ENCODE peak calls at places on chromosome 7, in six cellular contexts. Q, J, W, O, B and D are unnamed samples.

GRCh38 chr7:138014686-138015085 is 12.8 kb upstream of the CREB3L2 start:
- DNase-seq in Q (no peak), J (no peak), W (no peak), O (no peak), B (no peak), D (no peak)

GRCh38 chr7:68073701-68074100 is 1077.1 kb downstream of the TYW1 start:
- DNase-seq in Q (no peak), J (no peak), W (no peak), O (no peak), B (no peak), D (no peak)

GRCh38 chr7:28517206-28517605 is 104.9 kb downstream of the CREB5 start:
- DNase-seq in Q (peak), J (no peak), W (no peak), O (no peak), B (no peak), D (no peak)

GRCh38 chr7:120582916-120583315 is 275.0 kb downstream of the TSPAN12 start:
- DNase-seq in Q (no peak), J (no peak), W (no peak), O (no peak), B (no peak), D (no peak)

GRCh38 chr7:6375346-6376101 is 72.2 kb downstream of the DAGLB start:
- DNase-seq in Q (peak), J (no peak), W (no peak), O (peak), B (no peak), D (no peak)

GRCh38 chr7:35250452-35250851 is 3.4 kb downstream of the TBX20 start:
- DNase-seq in Q (no peak), J (no peak), W (no peak), O (no peak), B (no peak), D (no peak)

GRCh38 chr7:156725074-156725473 is 84.5 kb downstream of the RNF32 start:
- DNase-seq in Q (peak), J (no peak), W (no peak), O (no peak), B (no peak), D (no peak)

GRCh38 chr7:22375359-22376048 is 18.6 kb upstream of the RAPGEF5 start:
- DNase-seq in Q (no peak), J (no peak), W (no peak), O (no peak), B (no peak), D (no peak)

GRCh38 chr7:78769551-78770101 is 683.8 kb downstream of the MAGI2 start:
- DNase-seq in Q (no peak), J (no peak), W (peak), O (no peak), B (no peak), D (no peak)

GRCh38 chr7:87608443-87608842 is 7.8 kb upstream of the ABCB1 start:
- DNase-seq in Q (no peak), J (no peak), W (no peak), O (no peak), B (no peak), D (no peak)

GRCh38 chr7:42348071-42348470 is 111.1 kb upstream of the GLI3 start:
- DNase-seq in Q (no peak), J (no peak), W (no peak), O (no peak), B (no peak), D (no peak)

GRCh38 chr7:100719523-100720319 is 547 bp upstream of the EPO start:
- DNase-seq in Q (no peak), J (peak), W (no peak), O (no peak), B (no peak), D (no peak)

GRCh38 chr7:44966731-44967538 is 11.9 kb downstream of the MYO1G start:
- DNase-seq in Q (no peak), J (no peak), W (no peak), O (no peak), B (no peak), D (no peak)

GRCh38 chr7:69962077-69962855 is 364.0 kb downstream of the AUTS2 start:
- DNase-seq in Q (peak), J (no peak), W (peak), O (no peak), B (no peak), D (no peak)

GRCh38 chr7:110156511-110156910 is 934.4 kb upstream of the LRRN3 start:
- DNase-seq in Q (no peak), J (no peak), W (no peak), O (no peak), B (no peak), D (no peak)

GRCh38 chr7:30912454-30912985 is 867 bp downstream of the AQP1 start:
- DNase-seq in Q (no peak), J (no peak), W (no peak), O (no peak), B (no peak), D (no peak)

GRCh38 chr7:92722541-92722940 is 113.8 kb downstream of the CDK6 start:
- DNase-seq in Q (no peak), J (no peak), W (no peak), O (no peak), B (no peak), D (no peak)

GRCh38 chr7:11394438-11394837 is 420.8 kb downstream of the PHF14 start:
- DNase-seq in Q (no peak), J (peak), W (no peak), O (no peak), B (no peak), D (no peak)

GRCh38 chr7:66626236-66626957 is 2.3 kb upstream of the KCTD7 start:
- DNase-seq in Q (no peak), J (peak), W (no peak), O (no peak), B (no peak), D (no peak)

GRCh38 chr7:5455175-5455574 is 31.5 kb upstream of the TNRC18 start:
- DNase-seq in Q (no peak), J (no peak), W (no peak), O (no peak), B (no peak), D (no peak)

GRCh38 chr7:92717982-92718716 is 118.2 kb downstream of the CDK6 start:
- DNase-seq in Q (no peak), J (peak), W (no peak), O (no peak), B (no peak), D (no peak)

GRCh38 chr7:2614646-2615330 is 17.0 kb upstream of the TTYH3 start:
- DNase-seq in Q (no peak), J (no peak), W (no peak), O (no peak), B (no peak), D (no peak)

GRCh38 chr7:123355576-123356195 is 155.9 kb upstream of the SLC13A1 start:
- DNase-seq in Q (peak), J (no peak), W (no peak), O (no peak), B (no peak), D (no peak)
- TF ChIP-seq CREB1 in Q (no peak), J (no peak), W (no peak), O (no peak), B (no peak), D (no peak)

GRCh38 chr7:131357282-131357880 is 29.7 kb downstream of the MKLN1 start:
- DNase-seq in Q (no peak), J (no peak), W (no peak), O (no peak), B (no peak), D (no peak)

GRCh38 chr7:131355917-131356777 is 28.5 kb downstream of the MKLN1 start:
- DNase-seq in Q (no peak), J (no peak), W (no peak), O (peak), B (no peak), D (no peak)

GRCh38 chr7:131358636-131359035 is 31.0 kb downstream of the MKLN1 start:
- DNase-seq in Q (no peak), J (no peak), W (no peak), O (no peak), B (no peak), D (no peak)

GRCh38 chr7:131352032-131352431 is 24.4 kb downstream of the MKLN1 start:
- DNase-seq in Q (no peak), J (no peak), W (no peak), O (no peak), B (no peak), D (no peak)

DNA sequence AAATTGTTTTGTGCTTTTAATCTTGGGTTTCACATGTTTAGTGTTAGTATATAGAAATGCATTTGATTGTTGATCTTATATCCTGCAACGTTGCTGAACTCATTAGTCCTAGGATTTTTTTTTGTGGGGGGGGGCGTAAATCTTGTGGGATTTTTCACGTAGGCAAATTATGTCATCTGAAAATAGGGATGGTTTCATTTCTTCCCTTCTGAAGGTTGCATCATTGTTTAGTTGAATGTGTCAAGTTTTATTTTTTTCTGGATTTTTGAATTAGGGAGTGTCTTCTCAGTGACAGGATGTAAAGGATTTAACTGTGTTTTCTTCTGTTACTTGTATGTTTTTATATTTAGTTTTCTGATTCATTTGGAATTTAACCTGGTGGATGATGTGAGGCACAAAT is 26.7 kb downstream of the MKLN1 start:
- DNase-seq in Q (no peak), J (no peak), W (no peak), O (no peak), B (no peak), D (no peak)
- TF ChIP-seq CREB1 in Q (no peak), J (no peak), W (no peak), O (no peak), B (no peak), D (no peak)

GRCh38 chr7:150385240-150385830 is 6.2 kb downstream of the ZNF775 start:
- DNase-seq in Q (no peak), J (no peak), W (no peak), O (no peak), B (no peak), D (peak)

GRCh38 chr7:150382123-150382843 is 3.2 kb downstream of the ZNF775 start:
- DNase-seq in Q (no peak), J (no peak), W (no peak), O (no peak), B (no peak), D (peak)

GRCh38 chr7:150382844-150383225 is 3.7 kb downstream of the ZNF775 start:
- DNase-seq in Q (no peak), J (no peak), W (no peak), O (no peak), B (no peak), D (no peak)

GRCh38 chr7:150384406-150385239 is 5.5 kb downstream of the ZNF775 start:
- DNase-seq in Q (no peak), J (no peak), W (no peak), O (no peak), B (no peak), D (peak)

DNA sequence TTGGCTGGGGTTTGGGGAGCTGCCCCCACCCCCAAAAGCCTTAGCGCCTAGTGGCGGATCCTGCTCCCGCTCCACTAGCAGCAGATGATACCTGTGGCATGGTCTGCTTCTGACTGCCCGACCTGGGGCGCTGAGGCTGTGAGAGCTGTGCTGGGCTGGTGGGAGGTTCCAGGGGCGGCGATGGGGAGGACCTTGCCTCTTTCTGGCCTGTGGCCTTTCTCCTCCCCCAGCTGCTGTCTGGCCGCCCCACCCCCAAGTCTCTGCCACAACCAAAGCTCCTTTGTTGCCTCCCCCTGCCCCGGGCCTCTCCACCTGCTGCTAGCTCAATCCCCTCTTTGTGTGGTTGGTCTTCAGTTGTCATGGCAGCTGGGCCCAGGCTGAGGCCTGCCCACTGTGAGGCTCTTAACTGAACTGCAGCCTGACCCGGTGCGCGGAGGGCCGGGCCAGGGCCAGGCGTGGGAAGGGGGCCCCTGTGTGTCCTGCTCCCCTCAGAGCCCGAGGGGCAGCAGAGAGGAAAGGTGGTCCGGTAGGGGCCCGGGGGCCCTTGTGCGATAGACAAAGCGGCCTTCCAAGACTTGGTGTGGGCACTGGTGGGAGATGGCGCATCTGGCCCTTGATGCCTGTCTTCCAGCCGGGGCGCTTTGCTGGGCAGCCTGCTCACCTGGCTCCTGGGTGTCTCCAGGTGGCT is 4.7 kb downstream of the ZNF775 start:
- DNase-seq in Q (peak), J (peak), W (no peak), O (peak), B (peak), D (peak)
- TF ChIP-seq CREB1 in Q (no peak), J (no peak), W (no peak), O (no peak), B (no peak), D (no peak)

DNA sequence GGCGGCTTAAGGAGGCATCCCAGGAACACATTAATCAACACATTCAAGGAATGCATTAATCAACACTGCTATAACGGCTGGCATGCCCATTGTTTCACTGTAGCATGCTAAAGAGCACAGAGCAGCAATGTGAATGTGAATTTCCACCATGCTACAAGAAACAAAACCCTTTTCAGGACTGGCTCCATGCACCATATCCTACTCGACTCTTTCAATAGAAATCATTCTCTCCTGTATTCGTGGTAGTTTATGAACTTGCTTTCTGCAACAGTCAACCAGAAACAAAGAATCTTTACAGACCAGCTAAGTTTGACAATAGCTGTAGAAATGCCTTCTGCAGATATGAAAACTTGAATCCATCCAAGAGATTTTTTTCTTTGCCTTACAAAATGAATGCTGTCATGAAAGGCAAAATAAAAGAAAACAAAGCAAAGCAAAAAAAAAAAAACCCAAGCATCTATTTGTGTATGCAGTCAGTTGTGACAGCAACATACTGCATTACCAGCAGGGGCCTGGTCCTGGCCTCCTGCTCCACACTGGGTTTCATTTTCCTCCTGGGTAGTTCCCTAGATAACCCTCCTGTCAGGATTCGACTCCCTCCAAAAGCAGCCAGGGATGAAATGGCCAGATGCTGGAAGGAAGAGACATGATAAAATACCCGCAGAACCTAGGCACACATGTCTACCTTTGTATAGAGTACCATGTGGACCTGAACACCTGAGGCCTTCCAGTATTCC is 148.8 kb downstream of the NRCAM start:
- DNase-seq in Q (no peak), J (no peak), W (no peak), O (no peak), B (no peak), D (no peak)
- TF ChIP-seq CREB1 in Q (no peak), J (no peak), W (no peak), O (no peak), B (no peak), D (no peak)

GRCh38 chr7:24834150-24834798 is 77.0 kb upstream of the GSDME start:
- DNase-seq in Q (peak), J (no peak), W (no peak), O (no peak), B (no peak), D (no peak)
- TF ChIP-seq CREB1 in Q (no peak), J (no peak), W (no peak), O (no peak), B (no peak), D (no peak)